ENCODE peak calls at places on chromosomes 13 and 19, in five cellular contexts. One of them, this sample, is unnamed.

GRCh38 chr13:50340566-50341287 is 325.5 kb downstream of the KCNRG start:
- DNase-seq in amniotic stem cell: no peak
- DNase-seq in DMS79: no peak
- DNase-seq in activated naive CD8-positive, alpha-beta T cell treated with anti-CD3 and anti-CD28 coated beads, Interleukin-2, amount 50 U/mL, for 24 hours: no peak
- DNase-seq in GM04503: no peak
- DNase-seq in this sample: no peak

GRCh38 chr13:32323912-32324311 is 8.6 kb downstream of the BRCA2 start:
- DNase-seq in DMS79: no peak
- DNase-seq in GM04503: no peak
- DNase-seq in activated naive CD8-positive, alpha-beta T cell treated with anti-CD3 and anti-CD28 coated beads, Interleukin-2, amount 50 U/mL, for 24 hours: no peak
- DNase-seq in amniotic stem cell: peak
- DNase-seq in this sample: no peak

GRCh38 chr13:24180743-24181384 is 20.3 kb downstream of the SPATA13 start:
- DNase-seq in GM04503: no peak
- DNase-seq in activated naive CD8-positive, alpha-beta T cell treated with anti-CD3 and anti-CD28 coated beads, Interleukin-2, amount 50 U/mL, for 24 hours: no peak
- DNase-seq in DMS79: no peak
- DNase-seq in amniotic stem cell: no peak
- DNase-seq in this sample: no peak

GRCh38 chr13:32098275-32098674 is 66.7 kb downstream of the FRY start:
- DNase-seq in amniotic stem cell: no peak
- DNase-seq in GM04503: no peak
- DNase-seq in DMS79: no peak
- DNase-seq in activated naive CD8-positive, alpha-beta T cell treated with anti-CD3 and anti-CD28 coated beads, Interleukin-2, amount 50 U/mL, for 24 hours: no peak
- DNase-seq in this sample: no peak

GRCh38 chr19:57410748-57411671 is at the start of gene ZNF17:
- DNase-seq in activated naive CD8-positive, alpha-beta T cell treated with anti-CD3 and anti-CD28 coated beads, Interleukin-2, amount 50 U/mL, for 24 hours: peak
- DNase-seq in amniotic stem cell: peak
- DNase-seq in DMS79: peak
- DNase-seq in GM04503: peak
- DNase-seq in this sample: peak

GRCh38 chr19:29655648-29656335 is 9.5 kb upstream of the PLEKHF1 start:
- DNase-seq in GM04503: no peak
- DNase-seq in DMS79: no peak
- DNase-seq in amniotic stem cell: no peak
- DNase-seq in activated naive CD8-positive, alpha-beta T cell treated with anti-CD3 and anti-CD28 coated beads, Interleukin-2, amount 50 U/mL, for 24 hours: no peak
- DNase-seq in this sample: no peak

GRCh38 chr13:24680258-24680920 is at the start of gene ATP12A:
- DNase-seq in GM04503: no peak
- DNase-seq in amniotic stem cell: no peak
- DNase-seq in activated naive CD8-positive, alpha-beta T cell treated with anti-CD3 and anti-CD28 coated beads, Interleukin-2, amount 50 U/mL, for 24 hours: peak
- DNase-seq in DMS79: no peak
- DNase-seq in this sample: no peak

GRCh38 chr13:73939603-73940002 is 194.6 kb downstream of the KLF12 start:
- DNase-seq in GM04503: no peak
- DNase-seq in amniotic stem cell: no peak
- DNase-seq in DMS79: no peak
- DNase-seq in activated naive CD8-positive, alpha-beta T cell treated with anti-CD3 and anti-CD28 coated beads, Interleukin-2, amount 50 U/mL, for 24 hours: no peak
- DNase-seq in this sample: no peak

GRCh38 chr13:101773062-101773461 is 320.6 kb downstream of the ITGBL1 start:
- DNase-seq in amniotic stem cell: no peak
- DNase-seq in GM04503: no peak
- DNase-seq in activated naive CD8-positive, alpha-beta T cell treated with anti-CD3 and anti-CD28 coated beads, Interleukin-2, amount 50 U/mL, for 24 hours: no peak
- DNase-seq in DMS79: no peak
- DNase-seq in this sample: no peak

GRCh38 chr19:5436101-5436947 is 18.9 kb upstream of the ZNRF4 start:
- DNase-seq in activated naive CD8-positive, alpha-beta T cell treated with anti-CD3 and anti-CD28 coated beads, Interleukin-2, amount 50 U/mL, for 24 hours: no peak
- DNase-seq in DMS79: peak
- DNase-seq in amniotic stem cell: peak
- DNase-seq in GM04503: no peak
- DNase-seq in this sample: peak

GRCh38 chr19:11995174-11995573 is 30.3 kb downstream of the ZNF763 start:
- DNase-seq in activated naive CD8-positive, alpha-beta T cell treated with anti-CD3 and anti-CD28 coated beads, Interleukin-2, amount 50 U/mL, for 24 hours: no peak
- DNase-seq in GM04503: no peak
- DNase-seq in DMS79: no peak
- DNase-seq in amniotic stem cell: no peak
- DNase-seq in this sample: no peak

GRCh38 chr13:38819053-38819452 is 132.2 kb downstream of the FREM2 start:
- DNase-seq in DMS79: no peak
- DNase-seq in amniotic stem cell: no peak
- DNase-seq in activated naive CD8-positive, alpha-beta T cell treated with anti-CD3 and anti-CD28 coated beads, Interleukin-2, amount 50 U/mL, for 24 hours: no peak
- DNase-seq in GM04503: no peak
- DNase-seq in this sample: no peak

GRCh38 chr19:10690351-10690781 is 10.9 kb upstream of the QTRT1 start:
- DNase-seq in activated naive CD8-positive, alpha-beta T cell treated with anti-CD3 and anti-CD28 coated beads, Interleukin-2, amount 50 U/mL, for 24 hours: no peak
- DNase-seq in DMS79: no peak
- DNase-seq in amniotic stem cell: no peak
- DNase-seq in GM04503: peak
- DNase-seq in this sample: peak

GRCh38 chr13:96822900-96823299 is 171.4 kb downstream of the OXGR1 start:
- DNase-seq in activated naive CD8-positive, alpha-beta T cell treated with anti-CD3 and anti-CD28 coated beads, Interleukin-2, amount 50 U/mL, for 24 hours: no peak
- DNase-seq in amniotic stem cell: no peak
- DNase-seq in DMS79: no peak
- DNase-seq in GM04503: no peak
- DNase-seq in this sample: no peak

GRCh38 chr19:14175351-14175792 is 30.6 kb downstream of the ADGRL1 start:
- DNase-seq in GM04503: no peak
- DNase-seq in activated naive CD8-positive, alpha-beta T cell treated with anti-CD3 and anti-CD28 coated beads, Interleukin-2, amount 50 U/mL, for 24 hours: no peak
- DNase-seq in amniotic stem cell: no peak
- DNase-seq in DMS79: no peak
- DNase-seq in this sample: no peak

GRCh38 chr19:23002690-23003422 is at the start of gene ZNF728:
- DNase-seq in amniotic stem cell: no peak
- DNase-seq in GM04503: no peak
- DNase-seq in activated naive CD8-positive, alpha-beta T cell treated with anti-CD3 and anti-CD28 coated beads, Interleukin-2, amount 50 U/mL, for 24 hours: no peak
- DNase-seq in DMS79: no peak
- DNase-seq in this sample: no peak

GRCh38 chr13:41681587-41681986 is 224.2 kb downstream of the RGCC start:
- DNase-seq in GM04503: no peak
- DNase-seq in DMS79: no peak
- DNase-seq in activated naive CD8-positive, alpha-beta T cell treated with anti-CD3 and anti-CD28 coated beads, Interleukin-2, amount 50 U/mL, for 24 hours: no peak
- DNase-seq in amniotic stem cell: no peak
- DNase-seq in this sample: no peak

GRCh38 chr19:29029271-29029670 is 183.7 kb downstream of the UQCRFS1 start:
- DNase-seq in activated naive CD8-positive, alpha-beta T cell treated with anti-CD3 and anti-CD28 coated beads, Interleukin-2, amount 50 U/mL, for 24 hours: no peak
- DNase-seq in DMS79: no peak
- DNase-seq in GM04503: no peak
- DNase-seq in amniotic stem cell: no peak
- DNase-seq in this sample: no peak

GRCh38 chr13:67052550-67053237 is 177.4 kb downstream of the PCDH9 start:
- DNase-seq in activated naive CD8-positive, alpha-beta T cell treated with anti-CD3 and anti-CD28 coated beads, Interleukin-2, amount 50 U/mL, for 24 hours: no peak
- DNase-seq in DMS79: no peak
- DNase-seq in GM04503: no peak
- DNase-seq in amniotic stem cell: no peak
- DNase-seq in this sample: no peak

GRCh38 chr13:78910147-78910546 is 251.2 kb upstream of the OBI1 start:
- DNase-seq in amniotic stem cell: no peak
- DNase-seq in GM04503: no peak
- DNase-seq in DMS79: no peak
- DNase-seq in activated naive CD8-positive, alpha-beta T cell treated with anti-CD3 and anti-CD28 coated beads, Interleukin-2, amount 50 U/mL, for 24 hours: no peak
- DNase-seq in this sample: no peak

GRCh38 chr19:27905074-27905473 is 1307.9 kb downstream of the UQCRFS1 start:
- DNase-seq in DMS79: no peak
- DNase-seq in activated naive CD8-positive, alpha-beta T cell treated with anti-CD3 and anti-CD28 coated beads, Interleukin-2, amount 50 U/mL, for 24 hours: no peak
- DNase-seq in GM04503: no peak
- DNase-seq in amniotic stem cell: no peak
- DNase-seq in this sample: no peak

GRCh38 chr13:27607125-27607524 is 13.2 kb downstream of the LNX2 start:
- DNase-seq in DMS79: no peak
- DNase-seq in amniotic stem cell: peak
- DNase-seq in GM04503: peak
- DNase-seq in activated naive CD8-positive, alpha-beta T cell treated with anti-CD3 and anti-CD28 coated beads, Interleukin-2, amount 50 U/mL, for 24 hours: no peak
- DNase-seq in this sample: no peak

This sample was measured in cerebellum.